ENCODE peak calls at places on chromosomes 12 and 14, in eight cellular contexts. C, V, F, T, L, Z, B and Q are unnamed samples.

GRCh38 chr12:121788176-121788818 is 5.2 kb downstream of the RHOF start:
- DNase-seq in V (peak), F (no peak), T (no peak), C (no peak), Z (no peak), L (no peak), B (no peak), Q (no peak)

GRCh38 chr12:38919191-38919590 is 13.8 kb upstream of the CPNE8 start:
- DNase-seq in V (no peak), L (no peak), F (no peak), B (no peak), T (no peak), Z (no peak), C (no peak), Q (no peak)

GRCh38 chr12:31020385-31021166 is 53.1 kb upstream of the DDX11 start:
- DNase-seq in L (no peak), C (no peak), B (peak), V (no peak), F (no peak), T (no peak), Z (no peak), Q (no peak)

GRCh38 chr12:12715459-12716150 is 1.6 kb upstream of the CDKN1B start:
- DNase-seq in L (no peak), T (no peak), Z (peak), F (no peak), C (peak), B (no peak), V (no peak), Q (no peak)

GRCh38 chr14:104596451-104596918 is 8.1 kb downstream of the TMEM179 start:
- DNase-seq in B (no peak), V (no peak), Z (no peak), T (no peak), C (no peak), L (no peak), F (no peak), Q (no peak)

GRCh38 chr12:121793501-121793835 is at the start of gene RHOF:
- DNase-seq in V (no peak), F (no peak), B (peak), Z (peak), C (peak), T (peak), L (no peak), Q (peak)

GRCh38 chr14:73785834-73786631 is 65.6 kb upstream of the PTGR2 start:
- DNase-seq in F (peak), C (peak), V (peak), T (peak), Z (peak), L (peak), B (peak), Q (no peak)

GRCh38 chr14:92539875-92540274 is 26.3 kb downstream of the RIN3 start:
- DNase-seq in V (no peak), C (no peak), T (no peak), Z (no peak), L (no peak), B (no peak), F (no peak), Q (no peak)

GRCh38 chr14:100777366-100778077 is 48.4 kb upstream of the MEG3 start:
- DNase-seq in L (no peak), F (no peak), Z (no peak), B (peak), V (no peak), C (peak), T (no peak), Q (no peak)

GRCh38 chr12:24861751-24862575 is 86.9 kb downstream of the BCAT1 start:
- DNase-seq in T (no peak), B (no peak), L (no peak), F (no peak), V (peak), C (no peak), Z (no peak), Q (no peak)

GRCh38 chr12:65119063-65119462 is 2.0 kb downstream of the WIF1 start:
- DNase-seq in L (no peak), C (no peak), T (no peak), B (no peak), Z (no peak), F (no peak), V (no peak), Q (no peak)

GRCh38 chr14:65079201-65079600 is 23.1 kb downstream of the MAX start:
- DNase-seq in L (no peak), V (no peak), Z (no peak), T (no peak), C (no peak), B (no peak), F (no peak), Q (no peak)

GRCh38 chr14:94748667-94749347 is 21.1 kb downstream of the GSC start:
- DNase-seq in F (no peak), T (peak), Z (peak), V (no peak), C (no peak), B (peak), L (peak), Q (no peak)

GRCh38 chr12:76464636-76465166 is 94.9 kb downstream of the OSBPL8 start:
- DNase-seq in L (no peak), T (no peak), Z (no peak), B (no peak), F (no peak), V (no peak), C (no peak), Q (no peak)

GRCh38 chr12:108337235-108338223 is 1.6 kb downstream of the CMKLR1 start:
- DNase-seq in V (no peak), F (no peak), Z (peak), L (peak), B (no peak), C (peak), T (peak), Q (peak)

GRCh38 chr14:35229495-35230089 is 62.6 kb upstream of the PSMA6 start:
- DNase-seq in B (no peak), T (no peak), C (no peak), V (no peak), F (no peak), Z (peak), L (no peak), Q (no peak)

GRCh38 chr14:34843011-34843554 is 32.1 kb downstream of the BAZ1A start:
- DNase-seq in T (no peak), B (no peak), Z (peak), F (no peak), C (peak), V (no peak), L (no peak), Q (no peak)

GRCh38 chr14:101740981-101741380 is 20.5 kb upstream of the PPP2R5C start:
- DNase-seq in C (no peak), V (no peak), L (no peak), T (no peak), F (no peak), B (no peak), Z (no peak), Q (no peak)

GRCh38 chr12:29176951-29177350 is 27.9 kb downstream of the FAR2 start:
- DNase-seq in B (no peak), V (no peak), C (no peak), L (no peak), Z (no peak), F (no peak), T (no peak), Q (no peak)

GRCh38 chr12:3296409-3296701 is 194.6 kb upstream of the PRMT8 start:
- DNase-seq in C (no peak), T (no peak), B (no peak), L (no peak), F (no peak), Z (no peak), V (no peak), Q (no peak)

GRCh38 chr14:51228890-51229289 is 11.2 kb upstream of the TMX1 start:
- DNase-seq in T (no peak), Z (no peak), L (no peak), C (no peak), F (no peak), V (no peak), B (no peak), Q (no peak)

GRCh38 chr14:101507306-101508150 is 53.8 kb upstream of the DIO3 start:
- DNase-seq in C (no peak), F (no peak), L (no peak), T (no peak), V (no peak), B (peak), Z (no peak), Q (no peak)

GRCh38 chr12:124745891-124746570 is 117.6 kb downstream of the SCARB1 start:
- DNase-seq in V (peak), B (peak), Z (peak), C (no peak), T (peak), L (peak), F (no peak), Q (no peak)

GRCh38 chr12:120457133-120457532 is 10.9 kb downstream of the GATC start:
- DNase-seq in C (no peak), V (no peak), L (peak), F (no peak), B (no peak), T (peak), Z (peak), Q (no peak)

GRCh38 chr14:76904740-76905569 is 78.7 kb downstream of the LRRC74A start:
- DNase-seq in Z (peak), T (no peak), V (peak), F (peak), C (peak), B (peak), L (no peak), Q (peak)

GRCh38 chr12:130423136-130423535 is 85.4 kb downstream of the PIWIL1 start:
- DNase-seq in L (no peak), C (no peak), V (no peak), B (no peak), F (no peak), T (no peak), Z (no peak), Q (no peak)